ENCODE peak calls at places on chromosomes 12 and 14, in six cellular contexts. A, Q, E, I, L and T are unnamed samples.

GRCh38 chr12:13173012-13173441 is 23.5 kb upstream of the EMP1 start:
- DNase-seq in A (no peak), Q (no peak), E (no peak), I (peak; percentile 55), L (peak; percentile 57), T (peak; percentile 47)

GRCh38 chr12:28998662-28999120 is 150.4 kb upstream of the FAR2 start:
- DNase-seq in A (no peak), Q (no peak), E (peak; percentile 17), I (peak; percentile 61), L (peak; percentile 48), T (no peak)

GRCh38 chr12:45362291-45362690 is 146.4 kb downstream of the ANO6 start:
- DNase-seq in A (no peak), Q (no peak), E (no peak), I (no peak), L (no peak), T (no peak)

GRCh38 chr12:113333877-113334785 is 778 bp downstream of the SLC8B1 start:
- DNase-seq in A (no peak), Q (no peak), E (no peak), I (no peak), L (peak; percentile 20), T (no peak)

GRCh38 chr12:122064034-122064777 is 14.3 kb upstream of the MLXIP start:
- DNase-seq in A (no peak), Q (peak; percentile 93), E (peak; percentile 98), I (peak; percentile 98), L (peak; percentile 53), T (peak; percentile 66)

GRCh38 chr12:49763006-49763591 is 21.7 kb downstream of the TMBIM6 start:
- DNase-seq in A (no peak), Q (peak; percentile 16), E (peak; percentile 67), I (peak; percentile 67), L (peak; percentile 80), T (peak; percentile 44)

GRCh38 chr12:125329239-125330238 is 264.3 kb downstream of the AACS start:
- DNase-seq in A (no peak), Q (no peak), E (no peak), I (no peak), L (no peak), T (no peak)

GRCh38 chr14:106417224-106418049 is 891.1 kb downstream of the TMEM121 start:
- DNase-seq in A (no peak), Q (no peak), E (peak; percentile 78), I (peak; percentile 2), L (peak; percentile 11), T (no peak)

GRCh38 chr12:94041833-94042232 is 106.5 kb upstream of the PLXNC1 start:
- DNase-seq in A (no peak), Q (no peak), E (no peak), I (no peak), L (no peak), T (no peak)

GRCh38 chr12:95942532-95943230 is at the start of gene CCDC38:
- DNase-seq in A (peak; percentile 13), Q (no peak), E (peak; percentile 93), I (peak; percentile 29), L (peak; percentile 64), T (peak; percentile 51)

GRCh38 chr12:102680296-102680695 is 199.9 kb upstream of the IGF1 start:
- DNase-seq in A (no peak), Q (no peak), E (no peak), I (no peak), L (no peak), T (no peak)

GRCh38 chr12:68789144-68789878 is 18.7 kb upstream of the MDM2 start:
- DNase-seq in A (no peak), Q (no peak), E (no peak), I (no peak), L (no peak), T (no peak)

GRCh38 chr12:77591959-77592358 is 238.7 kb upstream of the NAV3 start:
- DNase-seq in A (no peak), Q (no peak), E (no peak), I (no peak), L (no peak), T (no peak)

GRCh38 chr14:22391908-22392307 is 197.1 kb downstream of the DAD1 start:
- DNase-seq in A (peak; percentile 34), Q (no peak), E (peak; percentile 67), I (peak; percentile 86), L (peak; percentile 54), T (peak; percentile 67)

GRCh38 chr12:71392521-71393145 is 47.0 kb upstream of the LGR5 start:
- DNase-seq in A (peak; percentile 75), Q (peak; percentile 58), E (peak; percentile 84), I (peak; percentile 87), L (peak; percentile 33), T (peak; percentile 74)

GRCh38 chr12:17020765-17021164 is 414.8 kb upstream of the LMO3 start:
- DNase-seq in A (no peak), Q (no peak), E (no peak), I (no peak), L (no peak), T (no peak)

GRCh38 chr12:118607831-118608230 is 231.5 kb downstream of the SUDS3 start:
- DNase-seq in A (no peak), Q (no peak), E (no peak), I (no peak), L (no peak), T (no peak)

GRCh38 chr14:79278798-79279644 is 932.3 kb downstream of the DIO2 start:
- DNase-seq in A (peak; percentile 76), Q (peak; percentile 76), E (peak; percentile 73), I (peak; percentile 87), L (peak; percentile 39), T (peak; percentile 52)

GRCh38 chr12:23816394-23816851 is 133.0 kb downstream of the SOX5 start:
- DNase-seq in A (no peak), Q (no peak), E (no peak), I (no peak), L (no peak), T (no peak)

DNA sequence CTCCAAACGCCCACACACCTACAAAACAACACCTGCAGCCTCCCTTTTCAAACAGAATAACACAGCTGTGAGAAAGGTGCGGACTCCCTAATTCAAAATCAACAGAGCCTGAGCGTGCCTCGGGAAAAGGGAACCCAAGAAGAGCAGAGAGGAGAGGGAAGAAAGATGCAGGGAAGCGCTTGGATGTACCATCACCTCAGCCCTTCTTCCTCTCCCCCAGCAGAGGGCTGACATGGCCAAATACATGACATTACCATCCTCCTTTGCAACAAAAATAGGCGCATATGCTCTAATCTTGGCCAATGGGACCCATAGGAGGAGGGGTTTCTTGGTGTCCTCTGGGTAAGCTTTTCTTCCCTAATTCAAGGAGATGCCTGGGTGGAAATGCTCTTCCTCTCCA is 78.0 kb downstream of the CPSF2 start:
- DNase-seq in A (no peak), Q (no peak), E (no peak), I (no peak), L (no peak), T (no peak)
- TF ChIP-seq CTCF in A (no peak), Q (no peak), E (no peak), I (no peak), L (no peak), T (no peak)

GRCh38 chr12:51519755-51520154 is 71.3 kb upstream of the SCN8A start:
- DNase-seq in A (no peak), Q (no peak), E (no peak), I (no peak), L (no peak), T (no peak)

GRCh38 chr12:51517800-51518199 is 73.2 kb upstream of the SCN8A start:
- DNase-seq in A (no peak), Q (no peak), E (no peak), I (peak; percentile 6), L (no peak), T (no peak)

GRCh38 chr12:51521554-51522276 is 69.3 kb upstream of the SCN8A start:
- DNase-seq in A (no peak), Q (no peak), E (no peak), I (peak; percentile 14), L (no peak), T (no peak)

GRCh38 chr12:51522696-51523095 is 68.3 kb upstream of the SCN8A start:
- DNase-seq in A (no peak), Q (no peak), E (no peak), I (no peak), L (no peak), T (no peak)

DNA sequence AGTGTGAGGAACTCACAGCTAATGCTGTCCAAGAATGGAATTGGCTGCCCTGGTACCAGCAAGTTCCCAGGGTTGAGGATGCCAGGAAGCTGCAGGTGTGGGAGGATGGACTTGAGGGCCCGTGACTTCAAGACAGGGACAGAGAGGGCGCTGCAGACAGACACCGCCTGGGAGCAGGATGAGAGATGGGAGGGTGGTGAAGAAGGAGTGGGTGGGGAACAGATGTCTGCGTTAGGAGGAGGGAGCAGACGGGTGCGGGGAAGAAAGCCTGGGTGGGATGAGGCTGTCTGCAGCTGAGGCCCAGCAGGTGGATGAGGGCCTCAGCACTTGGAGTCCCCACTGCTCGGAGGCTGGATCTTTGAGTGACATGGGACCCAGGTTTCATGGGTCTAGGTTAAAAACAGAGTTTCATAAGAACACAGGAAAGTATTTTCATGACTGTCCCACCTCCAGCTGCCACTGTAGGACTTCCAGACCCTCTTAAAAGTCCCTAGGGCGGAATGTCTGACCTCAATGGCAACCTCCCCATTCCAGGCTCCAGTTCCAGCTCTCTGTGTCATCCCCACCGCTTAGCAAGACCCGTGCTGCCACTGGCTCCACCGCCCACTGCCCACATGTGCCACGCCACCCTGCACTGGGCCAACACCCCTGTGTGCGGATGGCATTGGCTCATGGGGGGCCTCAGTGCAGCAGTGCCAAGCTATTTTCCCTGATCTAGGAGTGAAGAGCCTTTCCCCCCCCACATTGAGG is 70.3 kb upstream of the SCN8A start:
- DNase-seq in A (no peak), Q (no peak), E (no peak), I (no peak), L (no peak), T (no peak)
- TF ChIP-seq CTCF in A (no peak), Q (no peak), E (no peak), I (no peak), L (no peak), T (no peak)

DNA sequence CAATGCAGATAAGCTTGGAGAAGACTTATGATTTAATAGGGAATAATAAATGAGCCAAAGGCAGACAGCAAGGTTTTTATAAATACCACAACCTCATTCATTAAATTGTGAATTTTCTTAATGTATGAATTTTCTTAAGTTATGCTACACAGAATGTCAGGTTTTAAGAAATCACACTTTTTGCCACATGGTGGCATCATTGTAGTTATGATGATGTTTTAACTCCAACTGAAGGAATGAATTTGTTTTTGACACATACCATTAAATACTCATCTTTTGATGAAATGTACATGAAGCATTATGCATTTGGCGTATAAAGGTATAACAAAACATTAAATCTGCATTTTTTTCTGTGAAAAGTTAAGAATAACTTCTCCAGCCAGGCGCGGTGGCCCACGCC is 524.1 kb upstream of the FBXO33 start:
- DNase-seq in A (no peak), Q (no peak), E (peak; percentile 9), I (no peak), L (no peak), T (no peak)
- TF ChIP-seq CTCF in A (peak; percentile 13), Q (no peak), E (no peak), I (no peak), L (no peak), T (no peak)

GRCh38 chr12:131251336-131252101 is 297.8 kb downstream of the ADGRD1 start:
- DNase-seq in A (no peak), Q (no peak), E (peak; percentile 47), I (no peak), L (no peak), T (no peak)

GRCh38 chr12:131253376-131254026 is 299.8 kb downstream of the ADGRD1 start:
- DNase-seq in A (no peak), Q (no peak), E (no peak), I (no peak), L (no peak), T (no peak)

GRCh38 chr12:131250951-131251315 is 297.2 kb downstream of the ADGRD1 start:
- DNase-seq in A (no peak), Q (no peak), E (no peak), I (no peak), L (no peak), T (no peak)

GRCh38 chr12:131258396-131258795 is 304.7 kb downstream of the ADGRD1 start:
- DNase-seq in A (no peak), Q (no peak), E (no peak), I (no peak), L (no peak), T (no peak)

GRCh38 chr12:131254374-131254773 is 300.7 kb downstream of the ADGRD1 start:
- DNase-seq in A (no peak), Q (no peak), E (no peak), I (no peak), L (no peak), T (no peak)
- TF ChIP-seq CTCF in A (no peak), Q (no peak), E (no peak), I (no peak), L (no peak), T (no peak)